ENCODE peak calls at places on chromosomes 6 and 20, in eight cellular contexts. One of them, this sample, is unnamed.

GRCh38 chr20:1205802-1206201 is 2.5 kb downstream of the C20orf202 start:
- DNase-seq in AML-193: no peak
- DNase-seq in Right ventricle myocardium inferior: no peak
- DNase-seq in anterior cingulate cortex: no peak
- DNase-seq in IMR-90: no peak
- DNase-seq in stimulated activated CD4-positive, alpha-beta T cell treated with anti-CD3 and anti-CD28 coated beads, Interleukin-1b, Interleukin-23, amount 100 ng/mL, for 24 hours: no peak
- DNase-seq in activated T-cell treated with anti-CD3 and anti-CD28 coated beads for 4 hours: no peak
- DNase-seq in Panc1: no peak
- DNase-seq in this sample: no peak

GRCh38 chr6:146859795-146860495 is 261.2 kb downstream of the ADGB start:
- DNase-seq in Panc1: no peak
- DNase-seq in stimulated activated CD4-positive, alpha-beta T cell treated with anti-CD3 and anti-CD28 coated beads, Interleukin-1b, Interleukin-23, amount 100 ng/mL, for 24 hours: no peak
- DNase-seq in AML-193: no peak
- DNase-seq in activated T-cell treated with anti-CD3 and anti-CD28 coated beads for 4 hours: no peak
- DNase-seq in IMR-90: no peak
- DNase-seq in anterior cingulate cortex: no peak
- DNase-seq in Right ventricle myocardium inferior: no peak
- DNase-seq in this sample: no peak

GRCh38 chr6:38113810-38114577 is 294.5 kb downstream of the ZFAND3 start:
- DNase-seq in AML-193: no peak
- DNase-seq in IMR-90: peak
- DNase-seq in activated T-cell treated with anti-CD3 and anti-CD28 coated beads for 4 hours: no peak
- DNase-seq in anterior cingulate cortex: no peak
- DNase-seq in Panc1: no peak
- DNase-seq in Right ventricle myocardium inferior: no peak
- DNase-seq in stimulated activated CD4-positive, alpha-beta T cell treated with anti-CD3 and anti-CD28 coated beads, Interleukin-1b, Interleukin-23, amount 100 ng/mL, for 24 hours: no peak
- DNase-seq in this sample: no peak

GRCh38 chr20:62936996-62937352 is 973 bp upstream of the GID8 start:
- DNase-seq in anterior cingulate cortex: no peak
- DNase-seq in Panc1: no peak
- DNase-seq in IMR-90: peak
- DNase-seq in AML-193: peak
- DNase-seq in activated T-cell treated with anti-CD3 and anti-CD28 coated beads for 4 hours: no peak
- DNase-seq in Right ventricle myocardium inferior: no peak
- DNase-seq in stimulated activated CD4-positive, alpha-beta T cell treated with anti-CD3 and anti-CD28 coated beads, Interleukin-1b, Interleukin-23, amount 100 ng/mL, for 24 hours: no peak
- DNase-seq in this sample: no peak

GRCh38 chr20:38987777-38988176 is 25.6 kb downstream of the DHX35 start:
- DNase-seq in Panc1: no peak
- DNase-seq in stimulated activated CD4-positive, alpha-beta T cell treated with anti-CD3 and anti-CD28 coated beads, Interleukin-1b, Interleukin-23, amount 100 ng/mL, for 24 hours: no peak
- DNase-seq in IMR-90: no peak
- DNase-seq in Right ventricle myocardium inferior: no peak
- DNase-seq in activated T-cell treated with anti-CD3 and anti-CD28 coated beads for 4 hours: no peak
- DNase-seq in anterior cingulate cortex: no peak
- DNase-seq in AML-193: no peak
- DNase-seq in this sample: no peak

GRCh38 chr6:132298344-132298949 is 102.8 kb downstream of the MOXD1 start:
- DNase-seq in anterior cingulate cortex: peak
- DNase-seq in stimulated activated CD4-positive, alpha-beta T cell treated with anti-CD3 and anti-CD28 coated beads, Interleukin-1b, Interleukin-23, amount 100 ng/mL, for 24 hours: no peak
- DNase-seq in activated T-cell treated with anti-CD3 and anti-CD28 coated beads for 4 hours: no peak
- DNase-seq in Panc1: peak
- DNase-seq in IMR-90: peak
- DNase-seq in Right ventricle myocardium inferior: no peak
- DNase-seq in AML-193: peak
- DNase-seq in this sample: no peak

GRCh38 chr6:140909156-140909555 is 1223.6 kb upstream of the GJE1 start:
- DNase-seq in Panc1: no peak
- DNase-seq in anterior cingulate cortex: no peak
- DNase-seq in IMR-90: peak
- DNase-seq in stimulated activated CD4-positive, alpha-beta T cell treated with anti-CD3 and anti-CD28 coated beads, Interleukin-1b, Interleukin-23, amount 100 ng/mL, for 24 hours: no peak
- DNase-seq in activated T-cell treated with anti-CD3 and anti-CD28 coated beads for 4 hours: no peak
- DNase-seq in AML-193: no peak
- DNase-seq in Right ventricle myocardium inferior: no peak
- DNase-seq in this sample: no peak

GRCh38 chr6:72976389-72976900 is 248.9 kb downstream of the KHDC1L start:
- DNase-seq in IMR-90: no peak
- DNase-seq in Right ventricle myocardium inferior: no peak
- DNase-seq in Panc1: no peak
- DNase-seq in stimulated activated CD4-positive, alpha-beta T cell treated with anti-CD3 and anti-CD28 coated beads, Interleukin-1b, Interleukin-23, amount 100 ng/mL, for 24 hours: no peak
- DNase-seq in AML-193: no peak
- DNase-seq in anterior cingulate cortex: no peak
- DNase-seq in activated T-cell treated with anti-CD3 and anti-CD28 coated beads for 4 hours: no peak
- DNase-seq in this sample: no peak

GRCh38 chr6:14871196-14871595 is 374.7 kb upstream of the JARID2 start:
- DNase-seq in stimulated activated CD4-positive, alpha-beta T cell treated with anti-CD3 and anti-CD28 coated beads, Interleukin-1b, Interleukin-23, amount 100 ng/mL, for 24 hours: no peak
- DNase-seq in IMR-90: peak
- DNase-seq in Right ventricle myocardium inferior: no peak
- DNase-seq in anterior cingulate cortex: no peak
- DNase-seq in activated T-cell treated with anti-CD3 and anti-CD28 coated beads for 4 hours: no peak
- DNase-seq in AML-193: no peak
- DNase-seq in Panc1: no peak
- DNase-seq in this sample: peak

GRCh38 chr6:26224940-26225847 is 138.0 kb downstream of the HFE start:
- DNase-seq in stimulated activated CD4-positive, alpha-beta T cell treated with anti-CD3 and anti-CD28 coated beads, Interleukin-1b, Interleukin-23, amount 100 ng/mL, for 24 hours: no peak
- DNase-seq in AML-193: no peak
- DNase-seq in IMR-90: peak
- DNase-seq in Right ventricle myocardium inferior: no peak
- DNase-seq in Panc1: no peak
- DNase-seq in anterior cingulate cortex: no peak
- DNase-seq in activated T-cell treated with anti-CD3 and anti-CD28 coated beads for 4 hours: no peak
- DNase-seq in this sample: peak

GRCh38 chr20:36063916-36064660 is 90.5 kb upstream of the EPB41L1 start:
- DNase-seq in activated T-cell treated with anti-CD3 and anti-CD28 coated beads for 4 hours: no peak
- DNase-seq in IMR-90: no peak
- DNase-seq in anterior cingulate cortex: no peak
- DNase-seq in Panc1: no peak
- DNase-seq in stimulated activated CD4-positive, alpha-beta T cell treated with anti-CD3 and anti-CD28 coated beads, Interleukin-1b, Interleukin-23, amount 100 ng/mL, for 24 hours: no peak
- DNase-seq in Right ventricle myocardium inferior: no peak
- DNase-seq in AML-193: no peak
- DNase-seq in this sample: no peak

GRCh38 chr20:43508604-43509040 is 1.1 kb downstream of the L3MBTL1 start:
- DNase-seq in AML-193: no peak
- DNase-seq in anterior cingulate cortex: no peak
- DNase-seq in Panc1: no peak
- DNase-seq in activated T-cell treated with anti-CD3 and anti-CD28 coated beads for 4 hours: no peak
- DNase-seq in IMR-90: no peak
- DNase-seq in stimulated activated CD4-positive, alpha-beta T cell treated with anti-CD3 and anti-CD28 coated beads, Interleukin-1b, Interleukin-23, amount 100 ng/mL, for 24 hours: no peak
- DNase-seq in Right ventricle myocardium inferior: no peak
- DNase-seq in this sample: no peak

GRCh38 chr6:127843582-127843981 is 57.3 kb downstream of the THEMIS start:
- DNase-seq in AML-193: no peak
- DNase-seq in activated T-cell treated with anti-CD3 and anti-CD28 coated beads for 4 hours: no peak
- DNase-seq in Right ventricle myocardium inferior: no peak
- DNase-seq in stimulated activated CD4-positive, alpha-beta T cell treated with anti-CD3 and anti-CD28 coated beads, Interleukin-1b, Interleukin-23, amount 100 ng/mL, for 24 hours: no peak
- DNase-seq in Panc1: no peak
- DNase-seq in anterior cingulate cortex: no peak
- DNase-seq in IMR-90: no peak
- DNase-seq in this sample: no peak

GRCh38 chr6:168194732-168195565 is 115.9 kb upstream of the FRMD1 start:
- DNase-seq in AML-193: no peak
- DNase-seq in IMR-90: no peak
- DNase-seq in Right ventricle myocardium inferior: peak
- DNase-seq in activated T-cell treated with anti-CD3 and anti-CD28 coated beads for 4 hours: no peak
- DNase-seq in anterior cingulate cortex: no peak
- DNase-seq in stimulated activated CD4-positive, alpha-beta T cell treated with anti-CD3 and anti-CD28 coated beads, Interleukin-1b, Interleukin-23, amount 100 ng/mL, for 24 hours: no peak
- DNase-seq in Panc1: no peak
- DNase-seq in this sample: no peak

GRCh38 chr6:167742719-167743303 is 83.9 kb upstream of the AFDN start:
- DNase-seq in anterior cingulate cortex: no peak
- DNase-seq in activated T-cell treated with anti-CD3 and anti-CD28 coated beads for 4 hours: no peak
- DNase-seq in Panc1: no peak
- DNase-seq in AML-193: no peak
- DNase-seq in IMR-90: no peak
- DNase-seq in Right ventricle myocardium inferior: no peak
- DNase-seq in stimulated activated CD4-positive, alpha-beta T cell treated with anti-CD3 and anti-CD28 coated beads, Interleukin-1b, Interleukin-23, amount 100 ng/mL, for 24 hours: no peak
- DNase-seq in this sample: no peak

GRCh38 chr6:5905431-5906339 is 101.0 kb downstream of the NRN1 start:
- DNase-seq in stimulated activated CD4-positive, alpha-beta T cell treated with anti-CD3 and anti-CD28 coated beads, Interleukin-1b, Interleukin-23, amount 100 ng/mL, for 24 hours: no peak
- DNase-seq in IMR-90: peak
- DNase-seq in AML-193: no peak
- DNase-seq in Right ventricle myocardium inferior: peak
- DNase-seq in activated T-cell treated with anti-CD3 and anti-CD28 coated beads for 4 hours: no peak
- DNase-seq in anterior cingulate cortex: peak
- DNase-seq in Panc1: no peak
- DNase-seq in this sample: peak

GRCh38 chr6:90131614-90132423 is 164.8 kb downstream of the BACH2 start:
- DNase-seq in activated T-cell treated with anti-CD3 and anti-CD28 coated beads for 4 hours: no peak
- DNase-seq in IMR-90: peak
- DNase-seq in Panc1: no peak
- DNase-seq in Right ventricle myocardium inferior: no peak
- DNase-seq in AML-193: peak
- DNase-seq in stimulated activated CD4-positive, alpha-beta T cell treated with anti-CD3 and anti-CD28 coated beads, Interleukin-1b, Interleukin-23, amount 100 ng/mL, for 24 hours: no peak
- DNase-seq in anterior cingulate cortex: no peak
- DNase-seq in this sample: peak

GRCh38 chr20:39049684-39050554 is 87.8 kb downstream of the DHX35 start:
- DNase-seq in stimulated activated CD4-positive, alpha-beta T cell treated with anti-CD3 and anti-CD28 coated beads, Interleukin-1b, Interleukin-23, amount 100 ng/mL, for 24 hours: peak
- DNase-seq in anterior cingulate cortex: peak
- DNase-seq in Panc1: peak
- DNase-seq in IMR-90: peak
- DNase-seq in Right ventricle myocardium inferior: peak
- DNase-seq in AML-193: peak
- DNase-seq in activated T-cell treated with anti-CD3 and anti-CD28 coated beads for 4 hours: peak
- DNase-seq in this sample: peak

GRCh38 chr6:93252930-93253329 is 166.4 kb downstream of the EPHA7 start:
- DNase-seq in stimulated activated CD4-positive, alpha-beta T cell treated with anti-CD3 and anti-CD28 coated beads, Interleukin-1b, Interleukin-23, amount 100 ng/mL, for 24 hours: no peak
- DNase-seq in Right ventricle myocardium inferior: no peak
- DNase-seq in anterior cingulate cortex: no peak
- DNase-seq in activated T-cell treated with anti-CD3 and anti-CD28 coated beads for 4 hours: no peak
- DNase-seq in AML-193: no peak
- DNase-seq in Panc1: no peak
- DNase-seq in IMR-90: no peak
- DNase-seq in this sample: no peak

GRCh38 chr20:9600562-9600961 is 86.2 kb downstream of the LAMP5 start:
- DNase-seq in stimulated activated CD4-positive, alpha-beta T cell treated with anti-CD3 and anti-CD28 coated beads, Interleukin-1b, Interleukin-23, amount 100 ng/mL, for 24 hours: no peak
- DNase-seq in AML-193: no peak
- DNase-seq in IMR-90: no peak
- DNase-seq in anterior cingulate cortex: no peak
- DNase-seq in Panc1: no peak
- DNase-seq in activated T-cell treated with anti-CD3 and anti-CD28 coated beads for 4 hours: no peak
- DNase-seq in Right ventricle myocardium inferior: no peak
- DNase-seq in this sample: no peak

GRCh38 chr6:142846883-142847287 is 98.1 kb downstream of the HIVEP2 start:
- DNase-seq in Right ventricle myocardium inferior: no peak
- DNase-seq in Panc1: peak
- DNase-seq in stimulated activated CD4-positive, alpha-beta T cell treated with anti-CD3 and anti-CD28 coated beads, Interleukin-1b, Interleukin-23, amount 100 ng/mL, for 24 hours: no peak
- DNase-seq in IMR-90: peak
- DNase-seq in AML-193: no peak
- DNase-seq in activated T-cell treated with anti-CD3 and anti-CD28 coated beads for 4 hours: no peak
- DNase-seq in anterior cingulate cortex: no peak
- DNase-seq in this sample: no peak

GRCh38 chr6:45483501-45483900 is 105.8 kb upstream of the SUPT3H start:
- DNase-seq in IMR-90: peak
- DNase-seq in stimulated activated CD4-positive, alpha-beta T cell treated with anti-CD3 and anti-CD28 coated beads, Interleukin-1b, Interleukin-23, amount 100 ng/mL, for 24 hours: no peak
- DNase-seq in activated T-cell treated with anti-CD3 and anti-CD28 coated beads for 4 hours: no peak
- DNase-seq in anterior cingulate cortex: no peak
- DNase-seq in AML-193: no peak
- DNase-seq in Panc1: no peak
- DNase-seq in Right ventricle myocardium inferior: no peak
- DNase-seq in this sample: no peak

GRCh38 chr20:37285664-37286374 is 3.6 kb upstream of the MANBAL start:
- DNase-seq in IMR-90: no peak
- DNase-seq in activated T-cell treated with anti-CD3 and anti-CD28 coated beads for 4 hours: no peak
- DNase-seq in AML-193: no peak
- DNase-seq in anterior cingulate cortex: no peak
- DNase-seq in Panc1: no peak
- DNase-seq in Right ventricle myocardium inferior: no peak
- DNase-seq in stimulated activated CD4-positive, alpha-beta T cell treated with anti-CD3 and anti-CD28 coated beads, Interleukin-1b, Interleukin-23, amount 100 ng/mL, for 24 hours: no peak
- DNase-seq in this sample: no peak

GRCh38 chr6:83615025-83615999 is 93.6 kb downstream of the SNAP91 start:
- DNase-seq in AML-193: peak
- DNase-seq in Right ventricle myocardium inferior: no peak
- DNase-seq in Panc1: peak
- DNase-seq in stimulated activated CD4-positive, alpha-beta T cell treated with anti-CD3 and anti-CD28 coated beads, Interleukin-1b, Interleukin-23, amount 100 ng/mL, for 24 hours: no peak
- DNase-seq in activated T-cell treated with anti-CD3 and anti-CD28 coated beads for 4 hours: no peak
- DNase-seq in anterior cingulate cortex: no peak
- DNase-seq in IMR-90: peak
- DNase-seq in this sample: no peak

GRCh38 chr6:134813146-134813545 is 136.8 kb downstream of the ALDH8A1 start:
- DNase-seq in Panc1: no peak
- DNase-seq in AML-193: no peak
- DNase-seq in stimulated activated CD4-positive, alpha-beta T cell treated with anti-CD3 and anti-CD28 coated beads, Interleukin-1b, Interleukin-23, amount 100 ng/mL, for 24 hours: no peak
- DNase-seq in IMR-90: peak
- DNase-seq in activated T-cell treated with anti-CD3 and anti-CD28 coated beads for 4 hours: no peak
- DNase-seq in anterior cingulate cortex: no peak
- DNase-seq in Right ventricle myocardium inferior: no peak
- DNase-seq in this sample: no peak

GRCh38 chr6:167487706-167488664 is 163.1 kb downstream of the TTLL2 start:
- DNase-seq in IMR-90: no peak
- DNase-seq in activated T-cell treated with anti-CD3 and anti-CD28 coated beads for 4 hours: no peak
- DNase-seq in anterior cingulate cortex: no peak
- DNase-seq in Panc1: no peak
- DNase-seq in Right ventricle myocardium inferior: no peak
- DNase-seq in stimulated activated CD4-positive, alpha-beta T cell treated with anti-CD3 and anti-CD28 coated beads, Interleukin-1b, Interleukin-23, amount 100 ng/mL, for 24 hours: no peak
- DNase-seq in AML-193: no peak
- DNase-seq in this sample: no peak

GRCh38 chr6:139144490-139145085 is 9.7 kb downstream of the HECA start:
- DNase-seq in Right ventricle myocardium inferior: no peak
- DNase-seq in Panc1: no peak
- DNase-seq in AML-193: no peak
- DNase-seq in stimulated activated CD4-positive, alpha-beta T cell treated with anti-CD3 and anti-CD28 coated beads, Interleukin-1b, Interleukin-23, amount 100 ng/mL, for 24 hours: no peak
- DNase-seq in IMR-90: no peak
- DNase-seq in anterior cingulate cortex: no peak
- DNase-seq in activated T-cell treated with anti-CD3 and anti-CD28 coated beads for 4 hours: no peak
- DNase-seq in this sample: no peak

GRCh38 chr6:28719275-28719940 is 193.7 kb downstream of the GPX5 start:
- DNase-seq in Right ventricle myocardium inferior: no peak
- DNase-seq in Panc1: no peak
- DNase-seq in anterior cingulate cortex: no peak
- DNase-seq in activated T-cell treated with anti-CD3 and anti-CD28 coated beads for 4 hours: no peak
- DNase-seq in AML-193: no peak
- DNase-seq in stimulated activated CD4-positive, alpha-beta T cell treated with anti-CD3 and anti-CD28 coated beads, Interleukin-1b, Interleukin-23, amount 100 ng/mL, for 24 hours: no peak
- DNase-seq in IMR-90: peak
- DNase-seq in this sample: no peak

GRCh38 chr6:68296126-68296525 is 339.0 kb upstream of the ADGRB3 start:
- DNase-seq in Panc1: no peak
- DNase-seq in IMR-90: no peak
- DNase-seq in AML-193: no peak
- DNase-seq in Right ventricle myocardium inferior: no peak
- DNase-seq in activated T-cell treated with anti-CD3 and anti-CD28 coated beads for 4 hours: no peak
- DNase-seq in stimulated activated CD4-positive, alpha-beta T cell treated with anti-CD3 and anti-CD28 coated beads, Interleukin-1b, Interleukin-23, amount 100 ng/mL, for 24 hours: no peak
- DNase-seq in anterior cingulate cortex: no peak
- DNase-seq in this sample: no peak

GRCh38 chr6:15518057-15518456 is 144.8 kb downstream of the DTNBP1 start:
- DNase-seq in AML-193: no peak
- DNase-seq in Right ventricle myocardium inferior: no peak
- DNase-seq in Panc1: no peak
- DNase-seq in stimulated activated CD4-positive, alpha-beta T cell treated with anti-CD3 and anti-CD28 coated beads, Interleukin-1b, Interleukin-23, amount 100 ng/mL, for 24 hours: no peak
- DNase-seq in anterior cingulate cortex: no peak
- DNase-seq in IMR-90: peak
- DNase-seq in activated T-cell treated with anti-CD3 and anti-CD28 coated beads for 4 hours: no peak
- DNase-seq in this sample: no peak

GRCh38 chr6:83490177-83490576 is 22.2 kb upstream of the PRSS35 start:
- DNase-seq in stimulated activated CD4-positive, alpha-beta T cell treated with anti-CD3 and anti-CD28 coated beads, Interleukin-1b, Interleukin-23, amount 100 ng/mL, for 24 hours: no peak
- DNase-seq in AML-193: no peak
- DNase-seq in anterior cingulate cortex: no peak
- DNase-seq in activated T-cell treated with anti-CD3 and anti-CD28 coated beads for 4 hours: no peak
- DNase-seq in IMR-90: no peak
- DNase-seq in Right ventricle myocardium inferior: no peak
- DNase-seq in Panc1: no peak
- DNase-seq in this sample: no peak

GRCh38 chr6:133947302-133947900 is 5.6 kb upstream of the TBPL1 start:
- DNase-seq in activated T-cell treated with anti-CD3 and anti-CD28 coated beads for 4 hours: no peak
- DNase-seq in Right ventricle myocardium inferior: no peak
- DNase-seq in Panc1: no peak
- DNase-seq in AML-193: no peak
- DNase-seq in stimulated activated CD4-positive, alpha-beta T cell treated with anti-CD3 and anti-CD28 coated beads, Interleukin-1b, Interleukin-23, amount 100 ng/mL, for 24 hours: no peak
- DNase-seq in IMR-90: no peak
- DNase-seq in anterior cingulate cortex: no peak
- DNase-seq in this sample: no peak

GRCh38 chr20:7772376-7772775 is 167.9 kb downstream of the HAO1 start:
- DNase-seq in activated T-cell treated with anti-CD3 and anti-CD28 coated beads for 4 hours: no peak
- DNase-seq in anterior cingulate cortex: no peak
- DNase-seq in AML-193: no peak
- DNase-seq in stimulated activated CD4-positive, alpha-beta T cell treated with anti-CD3 and anti-CD28 coated beads, Interleukin-1b, Interleukin-23, amount 100 ng/mL, for 24 hours: no peak
- DNase-seq in Panc1: no peak
- DNase-seq in IMR-90: peak
- DNase-seq in Right ventricle myocardium inferior: no peak
- DNase-seq in this sample: peak

GRCh38 chr6:95846652-95847051 is 169.1 kb upstream of the FUT9 start:
- DNase-seq in anterior cingulate cortex: no peak
- DNase-seq in activated T-cell treated with anti-CD3 and anti-CD28 coated beads for 4 hours: no peak
- DNase-seq in stimulated activated CD4-positive, alpha-beta T cell treated with anti-CD3 and anti-CD28 coated beads, Interleukin-1b, Interleukin-23, amount 100 ng/mL, for 24 hours: no peak
- DNase-seq in AML-193: no peak
- DNase-seq in Right ventricle myocardium inferior: no peak
- DNase-seq in IMR-90: no peak
- DNase-seq in Panc1: no peak
- DNase-seq in this sample: no peak